ENCODE peak calls at places on chromosomes 2 and 18, in seven cellular contexts. One of them, this sample, is unnamed.

GRCh38 chr2:100755441-100755840 is 64.5 kb upstream of the NPAS2 start:
- DNase-seq in PC-3: peak; percentile 86
- DNase-seq in endodermal cell: no peak
- DNase-seq in Karpas-422: no peak
- DNase-seq in astrocyte: peak; percentile 79
- DNase-seq in kidney: no peak
- DNase-seq in H9: no peak
- DNase-seq in this sample: no peak

GRCh38 chr2:26704441-26704977 is 12.0 kb downstream of the KCNK3 start:
- DNase-seq in PC-3: peak; percentile 49
- DNase-seq in kidney: peak; percentile 86
- DNase-seq in astrocyte: peak; percentile 74
- DNase-seq in Karpas-422: no peak
- DNase-seq in endodermal cell: no peak
- DNase-seq in H9: no peak
- DNase-seq in this sample: no peak

GRCh38 chr2:40036241-40036640 is 257.2 kb upstream of the THUMPD2 start:
- DNase-seq in kidney: no peak
- DNase-seq in Karpas-422: no peak
- DNase-seq in astrocyte: no peak
- DNase-seq in H9: no peak
- DNase-seq in endodermal cell: no peak
- DNase-seq in PC-3: no peak
- DNase-seq in this sample: no peak

GRCh38 chr2:55618025-55618648 is 715 bp upstream of the PPP4R3B start:
- DNase-seq in PC-3: peak; percentile 8
- DNase-seq in kidney: no peak
- DNase-seq in astrocyte: peak; percentile 18
- DNase-seq in Karpas-422: peak; percentile 64
- DNase-seq in H9: no peak
- DNase-seq in endodermal cell: no peak
- DNase-seq in this sample: no peak

GRCh38 chr18:62979172-62979571 is 263.8 kb downstream of the PHLPP1 start:
- DNase-seq in astrocyte: peak; percentile 84
- DNase-seq in Karpas-422: no peak
- DNase-seq in endodermal cell: no peak
- DNase-seq in H9: no peak
- DNase-seq in kidney: no peak
- DNase-seq in PC-3: peak; percentile 90
- DNase-seq in this sample: no peak

GRCh38 chr18:59426855-59427254 is 67.8 kb upstream of the LMAN1 start:
- DNase-seq in endodermal cell: no peak
- DNase-seq in PC-3: no peak
- DNase-seq in H9: no peak
- DNase-seq in kidney: no peak
- DNase-seq in Karpas-422: no peak
- DNase-seq in astrocyte: no peak
- DNase-seq in this sample: no peak

GRCh38 chr2:176744156-176744555 is 468.4 kb upstream of the HNRNPA3 start:
- DNase-seq in endodermal cell: no peak
- DNase-seq in PC-3: no peak
- DNase-seq in Karpas-422: no peak
- DNase-seq in astrocyte: no peak
- DNase-seq in kidney: no peak
- DNase-seq in H9: no peak
- DNase-seq in this sample: no peak

GRCh38 chr2:157747280-157747679 is 118.6 kb upstream of the ACVR1C start:
- DNase-seq in kidney: no peak
- DNase-seq in endodermal cell: no peak
- DNase-seq in H9: no peak
- DNase-seq in astrocyte: no peak
- DNase-seq in Karpas-422: no peak
- DNase-seq in PC-3: no peak
- DNase-seq in this sample: no peak

GRCh38 chr2:74886251-74886650 is 52.3 kb downstream of the HK2 start:
- DNase-seq in kidney: no peak
- DNase-seq in Karpas-422: no peak
- DNase-seq in H9: no peak
- DNase-seq in astrocyte: no peak
- DNase-seq in endodermal cell: peak; percentile 17
- DNase-seq in PC-3: no peak
- DNase-seq in this sample: no peak

GRCh38 chr2:74889159-74889558 is 55.2 kb downstream of the HK2 start:
- DNase-seq in Karpas-422: no peak
- DNase-seq in endodermal cell: peak; percentile 17
- DNase-seq in kidney: no peak
- DNase-seq in PC-3: no peak
- DNase-seq in astrocyte: no peak
- DNase-seq in H9: no peak
- DNase-seq in this sample: no peak

GRCh38 chr2:74887445-74887951 is 53.6 kb downstream of the HK2 start:
- DNase-seq in Karpas-422: no peak
- DNase-seq in kidney: no peak
- DNase-seq in endodermal cell: peak; percentile 39
- DNase-seq in H9: no peak
- DNase-seq in PC-3: peak; percentile 69
- DNase-seq in astrocyte: peak; percentile 20
- DNase-seq in this sample: peak; percentile 88

GRCh38 chr2:74886811-74887210 is 52.9 kb downstream of the HK2 start:
- DNase-seq in Karpas-422: peak; percentile 57
- DNase-seq in kidney: no peak
- DNase-seq in astrocyte: no peak
- DNase-seq in PC-3: no peak
- DNase-seq in endodermal cell: peak; percentile 66
- DNase-seq in H9: no peak
- DNase-seq in this sample: no peak

GRCh38 chr2:74887961-74888670 is 54.2 kb downstream of the HK2 start:
- DNase-seq in H9: no peak
- DNase-seq in astrocyte: no peak
- DNase-seq in kidney: no peak
- DNase-seq in Karpas-422: no peak
- DNase-seq in endodermal cell: peak; percentile 11
- DNase-seq in PC-3: peak; percentile 89
- DNase-seq in this sample: peak; percentile 42
- H3K9ac ChIP-seq in H9: no peak overlapping the region
- H3K9ac ChIP-seq in astrocyte: no peak overlapping the region
- H3K9ac ChIP-seq in kidney: no peak overlapping the region
- H3K9ac ChIP-seq in Karpas-422: no peak overlapping the region
- H3K9ac ChIP-seq in endodermal cell: no peak overlapping the region
- H3K9ac ChIP-seq in PC-3: peak overlapping the region; percentile 66
- H3K9ac ChIP-seq in this sample: peak overlapping the region; percentile 71

DNA sequence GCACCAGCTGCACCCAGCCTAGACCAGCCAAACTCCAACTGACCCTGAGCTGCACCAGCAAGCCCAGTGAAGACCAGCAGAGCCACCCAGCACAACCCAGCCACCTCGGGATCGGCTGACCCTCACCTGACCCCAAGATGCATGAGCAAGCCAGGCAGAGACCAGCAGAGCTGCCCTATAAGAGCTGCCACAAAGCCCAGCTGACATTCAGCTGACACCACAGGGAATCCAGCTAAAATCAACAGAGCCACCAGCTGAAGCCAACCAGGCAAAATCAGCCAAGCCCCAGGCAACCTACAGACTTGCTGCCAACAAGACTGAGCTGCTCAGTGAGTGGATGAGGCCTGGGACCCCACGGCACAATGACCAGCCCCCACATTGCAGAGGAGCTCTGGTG is 54.6 kb downstream of the CYP27C1 start:
- DNase-seq in astrocyte: no peak
- DNase-seq in kidney: no peak
- DNase-seq in H9: no peak
- DNase-seq in Karpas-422: no peak
- DNase-seq in PC-3: no peak
- DNase-seq in endodermal cell: peak; percentile 67
- DNase-seq in this sample: no peak
- H3K9ac ChIP-seq in astrocyte: no peak overlapping the region
- H3K9ac ChIP-seq in kidney: no peak overlapping the region
- H3K9ac ChIP-seq in H9: no peak overlapping the region
- H3K9ac ChIP-seq in Karpas-422: no peak overlapping the region
- H3K9ac ChIP-seq in PC-3: no peak overlapping the region
- H3K9ac ChIP-seq in endodermal cell: no peak overlapping the region
- H3K9ac ChIP-seq in this sample: no peak overlapping the region

GRCh38 chr2:58428286-58428552 is 187.1 kb upstream of the FANCL start:
- DNase-seq in PC-3: no peak
- DNase-seq in kidney: no peak
- DNase-seq in endodermal cell: no peak
- DNase-seq in Karpas-422: no peak
- DNase-seq in astrocyte: no peak
- DNase-seq in H9: peak; percentile 67
- DNase-seq in this sample: no peak
- H3K9ac ChIP-seq in PC-3: no peak overlapping the region
- H3K9ac ChIP-seq in kidney: no peak overlapping the region
- H3K9ac ChIP-seq in endodermal cell: peak overlapping the region; percentile 94
- H3K9ac ChIP-seq in Karpas-422: peak overlapping the region; percentile 47
- H3K9ac ChIP-seq in astrocyte: peak overlapping the region; percentile 72
- H3K9ac ChIP-seq in H9: peak overlapping the region; percentile 98
- H3K9ac ChIP-seq in this sample: no peak overlapping the region

GRCh38 chr2:86258106-86258505 is 58.8 kb downstream of the MRPL35 start:
- DNase-seq in PC-3: no peak
- DNase-seq in endodermal cell: no peak
- DNase-seq in H9: no peak
- DNase-seq in kidney: no peak
- DNase-seq in Karpas-422: no peak
- DNase-seq in astrocyte: no peak
- DNase-seq in this sample: no peak
- H3K9ac ChIP-seq in PC-3: no peak overlapping the region
- H3K9ac ChIP-seq in endodermal cell: no peak overlapping the region
- H3K9ac ChIP-seq in H9: no peak overlapping the region
- H3K9ac ChIP-seq in kidney: no peak overlapping the region
- H3K9ac ChIP-seq in Karpas-422: no peak overlapping the region
- H3K9ac ChIP-seq in astrocyte: no peak overlapping the region
- H3K9ac ChIP-seq in this sample: no peak overlapping the region

GRCh38 chr2:159946326-159946992 is 116.0 kb downstream of the PLA2R1 start:
- DNase-seq in endodermal cell: no peak
- DNase-seq in PC-3: peak; percentile 89
- DNase-seq in astrocyte: peak; percentile 43
- DNase-seq in kidney: no peak
- DNase-seq in Karpas-422: no peak
- DNase-seq in H9: no peak
- DNase-seq in this sample: no peak
- H3K9ac ChIP-seq in endodermal cell: no peak overlapping the region
- H3K9ac ChIP-seq in PC-3: no peak overlapping the region
- H3K9ac ChIP-seq in astrocyte: no peak overlapping the region
- H3K9ac ChIP-seq in kidney: no peak overlapping the region
- H3K9ac ChIP-seq in Karpas-422: no peak overlapping the region
- H3K9ac ChIP-seq in H9: no peak overlapping the region
- H3K9ac ChIP-seq in this sample: no peak overlapping the region

GRCh38 chr2:209331291-209331844 is 92.5 kb upstream of the MAP2 start:
- DNase-seq in PC-3: peak; percentile 62
- DNase-seq in Karpas-422: peak; percentile 70
- DNase-seq in astrocyte: peak; percentile 30
- DNase-seq in H9: no peak
- DNase-seq in endodermal cell: peak; percentile 37
- DNase-seq in kidney: no peak
- DNase-seq in this sample: no peak
- H3K9ac ChIP-seq in PC-3: no peak overlapping the region
- H3K9ac ChIP-seq in Karpas-422: no peak overlapping the region
- H3K9ac ChIP-seq in astrocyte: no peak overlapping the region
- H3K9ac ChIP-seq in H9: no peak overlapping the region
- H3K9ac ChIP-seq in endodermal cell: no peak overlapping the region
- H3K9ac ChIP-seq in kidney: no peak overlapping the region
- H3K9ac ChIP-seq in this sample: no peak overlapping the region

GRCh38 chr2:96073170-96073775 is 38.6 kb upstream of the GPAT2 start:
- DNase-seq in kidney: no peak
- DNase-seq in astrocyte: no peak
- DNase-seq in H9: no peak
- DNase-seq in endodermal cell: no peak
- DNase-seq in PC-3: no peak
- DNase-seq in Karpas-422: no peak
- DNase-seq in this sample: no peak
- H3K9ac ChIP-seq in kidney: no peak overlapping the region
- H3K9ac ChIP-seq in astrocyte: no peak overlapping the region
- H3K9ac ChIP-seq in H9: no peak overlapping the region
- H3K9ac ChIP-seq in endodermal cell: no peak overlapping the region
- H3K9ac ChIP-seq in PC-3: no peak overlapping the region
- H3K9ac ChIP-seq in Karpas-422: no peak overlapping the region
- H3K9ac ChIP-seq in this sample: no peak overlapping the region

GRCh38 chr2:88857274-88857741 is 165.8 kb downstream of the RPIA start:
- DNase-seq in astrocyte: no peak
- DNase-seq in PC-3: no peak
- DNase-seq in kidney: no peak
- DNase-seq in Karpas-422: peak; percentile 87
- DNase-seq in endodermal cell: no peak
- DNase-seq in H9: no peak
- DNase-seq in this sample: no peak
- H3K9ac ChIP-seq in astrocyte: no peak overlapping the region
- H3K9ac ChIP-seq in PC-3: no peak overlapping the region
- H3K9ac ChIP-seq in kidney: no peak overlapping the region
- H3K9ac ChIP-seq in Karpas-422: peak overlapping the region; percentile 90
- H3K9ac ChIP-seq in endodermal cell: no peak overlapping the region
- H3K9ac ChIP-seq in H9: no peak overlapping the region
- H3K9ac ChIP-seq in this sample: no peak overlapping the region

This sample was measured in keratinocyte.